ENCODE peak calls at places on chromosomes 1 and 21, in nine cellular contexts. S is upper lobe of left lung, X is SK-N-SH, F is HCT116, M is suprapubic skin, C is spleen, B is breast epithelium, L is transverse colon, D is Panc1. Y is an unnamed sample.

GRCh38 chr1:212525479-212526110 is 83.0 kb upstream of the ATF3 start:
- DNase-seq in B (no peak), C (no peak), D (no peak), F (no peak), L (no peak), S (no peak), M (no peak), X (no peak), Y (no peak)

GRCh38 chr1:4564083-4564482 is 90.3 kb upstream of the AJAP1 start:
- DNase-seq in S (no peak), C (no peak), L (no peak), M (no peak), X (no peak), D (no peak), F (no peak), B (no peak), Y (no peak)

GRCh38 chr21:37430184-37430821 is 63.7 kb downstream of the DYRK1A start:
- DNase-seq in C (no peak), F (no peak), S (no peak), L (no peak), B (peak; percentile 52), D (no peak), M (no peak), X (no peak), Y (no peak)

GRCh38 chr1:23370270-23370743 is 671 bp upstream of the ZNF436 start:
- DNase-seq in S (no peak), M (no peak), C (no peak), D (no peak), B (no peak), X (no peak), F (no peak), L (no peak), Y (no peak)

GRCh38 chr1:231691618-231692259 is 65.1 kb downstream of the DISC1 start:
- DNase-seq in F (peak; percentile 15), D (peak; percentile 7), S (no peak), L (no peak), B (no peak), M (no peak), C (no peak), X (peak; percentile 56), Y (no peak)

GRCh38 chr1:185045793-185046441 is 559 bp downstream of the RNF2 start:
- DNase-seq in D (no peak), M (no peak), F (no peak), X (peak; percentile 84), S (peak; percentile 23), B (no peak), L (peak; percentile 20), C (no peak), Y (no peak)

GRCh38 chr1:239997515-239998311 is 94.0 kb upstream of the FMN2 start:
- DNase-seq in L (no peak), F (no peak), S (no peak), C (no peak), B (no peak), M (no peak), X (peak; percentile 89), D (no peak), Y (peak; percentile 85)

GRCh38 chr1:25657121-25657521 is 40.5 kb downstream of the MAN1C1 start:
- DNase-seq in C (peak; percentile 88), M (no peak), F (no peak), S (no peak), L (no peak), X (no peak), D (no peak), B (no peak), Y (peak; percentile 68)

GRCh38 chr1:240804475-240804874 is 192.5 kb upstream of the GREM2 start:
- DNase-seq in B (no peak), C (no peak), X (no peak), F (no peak), M (no peak), D (no peak), L (no peak), S (no peak), Y (no peak)

GRCh38 chr1:7218210-7218832 is 433.1 kb downstream of the CAMTA1 start:
- DNase-seq in C (no peak), S (no peak), L (peak; percentile 26), B (no peak), F (peak; percentile 51), X (peak; percentile 67), D (no peak), M (no peak), Y (peak; percentile 91)

GRCh38 chr1:111402083-111402482 is 25.5 kb downstream of the OVGP1 start:
- DNase-seq in D (no peak), X (no peak), B (no peak), C (no peak), F (no peak), S (no peak), L (no peak), M (no peak), Y (peak; percentile 47)

GRCh38 chr1:206101351-206101750 is 15.8 kb downstream of the AVPR1B start:
- DNase-seq in L (no peak), D (no peak), C (no peak), M (no peak), X (no peak), F (no peak), B (no peak), S (no peak), Y (peak; percentile 24)

GRCh38 chr1:17215545-17215890 is 10.6 kb downstream of the PADI1 start:
- DNase-seq in M (no peak), B (no peak), F (no peak), D (no peak), S (no peak), X (no peak), C (no peak), L (no peak), Y (no peak)

GRCh38 chr1:204369006-204369726 is 9.4 kb upstream of the PLEKHA6 start:
- DNase-seq in B (no peak), S (no peak), C (no peak), X (no peak), F (no peak), L (no peak), D (no peak), M (no peak), Y (no peak)

GRCh38 chr1:240821925-240822324 is 210.0 kb upstream of the GREM2 start:
- DNase-seq in B (no peak), F (no peak), L (no peak), M (no peak), S (no peak), C (no peak), D (no peak), X (no peak), Y (no peak)

DNA sequence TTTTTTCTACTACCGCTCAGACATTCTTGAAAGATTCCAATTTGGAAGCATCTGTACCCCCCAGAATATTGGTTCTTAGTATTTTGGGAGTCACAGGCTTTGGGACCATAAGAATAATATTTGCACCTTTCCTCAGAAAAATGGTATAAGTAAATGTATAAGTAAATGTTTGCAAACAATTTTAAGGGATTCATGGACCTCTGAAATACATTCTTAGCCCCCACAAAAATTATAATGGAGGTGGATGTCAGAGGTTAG is 715 bp downstream of the SRP9 start:
- DNase-seq in D (no peak), B (no peak), S (no peak), C (no peak), M (no peak), X (no peak), F (no peak), L (no peak), Y (no peak)
- H3K4me1 ChIP-seq in D (peaks cover 23% of the 10 kb centered on the region), B (peaks cover 4% of the 10 kb centered on the region), S (peaks cover 57% of the 10 kb centered on the region), C (peaks cover 56% of the 10 kb centered on the region), M (peaks cover 54% of the 10 kb centered on the region), X (peaks cover 19% of the 10 kb centered on the region), F (peaks cover 15% of the 10 kb centered on the region), L (peaks cover 38% of the 10 kb centered on the region), Y (peaks cover 62% of the 10 kb centered on the region)

GRCh38 chr1:9538669-9539164 is 548 bp upstream of the SLC25A33 start:
- DNase-seq in X (no peak), C (peak; percentile 84), M (no peak), D (no peak), F (no peak), S (no peak), B (no peak), L (peak; percentile 20), Y (no peak)
- H3K27ac ChIP-seq in X (peak overlapping the region; percentile 54), C (peak overlapping the region; percentile 58), M (peak overlapping the region; percentile 93), D (peak overlapping the region; percentile 82), F (peak overlapping the region; percentile 56), S (peak overlapping the region; percentile 56), B (peak overlapping the region; percentile 92), L (peak overlapping the region; percentile 97), Y (peak overlapping the region; percentile 83)

DNA sequence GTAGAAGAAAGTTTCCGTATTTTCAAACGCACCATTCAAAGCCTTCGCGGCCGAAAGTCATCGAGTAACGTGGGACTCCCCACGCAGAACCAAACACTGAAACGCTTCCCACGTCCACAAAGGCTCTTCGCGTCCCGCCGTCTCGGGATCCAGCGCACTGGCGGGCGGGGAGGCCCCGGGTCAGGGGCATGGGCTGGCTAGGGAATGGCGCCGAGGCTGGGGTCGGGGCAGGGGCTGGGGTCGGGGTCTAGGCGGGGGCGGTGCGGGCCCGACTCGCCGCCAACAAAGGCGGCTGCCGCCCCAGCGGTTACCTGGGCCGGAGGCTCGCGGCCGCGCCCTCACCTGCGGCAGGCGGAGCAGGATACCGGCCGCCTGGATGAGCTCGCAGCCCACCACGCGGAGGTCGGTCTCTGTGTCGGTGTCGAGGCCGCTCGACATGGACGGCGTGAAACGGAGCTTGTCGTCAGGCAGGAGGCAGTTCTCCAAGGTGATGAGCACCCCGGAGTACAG is 403 bp downstream of the CCNL2 start:
- DNase-seq in C (no peak), F (no peak), B (no peak), D (no peak), S (no peak), M (no peak), X (peak; percentile 65), L (no peak), Y (no peak)
- TF ChIP-seq POLR2AphosphoS5 in C (no peak), F (no peak), B (no peak), D (no peak), S (no peak), M (no peak), X (no peak), L (no peak), Y (no peak)

GRCh38 chr1:202615501-202616354 is 94.5 kb downstream of the SYT2 start:
- DNase-seq in B (no peak), L (peak; percentile 28), M (no peak), C (peak; percentile 87), D (no peak), S (peak; percentile 40), X (peak; percentile 34), F (no peak), Y (no peak)

GRCh38 chr1:202618387-202619022 is 91.7 kb downstream of the SYT2 start:
- DNase-seq in X (no peak), M (no peak), F (no peak), L (no peak), S (no peak), D (no peak), B (no peak), C (peak; percentile 7), Y (no peak)

GRCh38 chr1:202619528-202619927 is 90.7 kb downstream of the SYT2 start:
- DNase-seq in C (peak; percentile 9), D (no peak), B (no peak), M (no peak), F (no peak), X (no peak), L (no peak), S (no peak), Y (no peak)

GRCh38 chr1:202616355-202616910 is 93.8 kb downstream of the SYT2 start:
- DNase-seq in L (no peak), S (no peak), B (no peak), F (no peak), M (no peak), X (no peak), D (no peak), C (peak; percentile 68), Y (no peak)

DNA sequence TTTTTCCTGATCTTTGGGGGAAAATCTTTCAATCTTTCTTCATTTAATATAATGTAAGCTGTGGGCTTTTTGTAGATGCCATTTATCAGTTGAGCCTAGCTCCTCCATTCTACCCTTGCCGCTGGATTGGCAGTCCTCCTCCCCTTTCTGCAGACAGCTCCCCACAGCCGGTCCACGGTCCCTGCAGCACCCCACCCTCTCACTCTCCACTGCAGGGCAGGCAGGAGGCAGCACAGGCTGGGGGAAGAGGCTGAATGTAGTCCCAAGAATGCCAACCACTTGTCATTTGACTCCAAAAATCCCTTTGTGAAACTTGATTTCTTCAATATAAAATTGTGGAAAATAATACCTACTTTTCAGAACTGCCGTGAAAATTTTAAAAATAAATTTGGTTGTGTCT is 96.7 kb downstream of the SYT2 start:
- DNase-seq in X (no peak), M (no peak), F (no peak), D (no peak), L (no peak), C (peak; percentile 42), S (no peak), B (no peak), Y (no peak)
- H3K4me1 ChIP-seq in X (peaks cover 16% of the 10 kb centered on the region), M (peaks cover 16% of the 10 kb centered on the region), F (peaks cover 6% of the 10 kb centered on the region), D (no peaks in the 10 kb centered on the region), L (peaks cover 25% of the 10 kb centered on the region), C (peaks cover 26% of the 10 kb centered on the region), S (peaks cover 22% of the 10 kb centered on the region), B (no peaks in the 10 kb centered on the region), Y (peaks cover 28% of the 10 kb centered on the region)

Y was measured in esophagus muscularis mucosa.